ENCODE peak calls at places on chromosomes 4 and X, in eight cellular contexts. One of them, this sample, is unnamed.

GRCh38 chr4:61511716-61512488 is 311.8 kb downstream of the ADGRL3 start:
- DNase-seq in tibial nerve: no peak
- DNase-seq in adrenal gland: no peak
- DNase-seq in BJ: no peak
- DNase-seq in upper lobe of left lung: no peak
- DNase-seq in WERI-Rb-1: no peak
- DNase-seq in CD8-positive, alpha-beta T cell: no peak
- DNase-seq in osteoblast: no peak
- DNase-seq in this sample: peak

GRCh38 chrX:42869659-42870476 is 91.9 kb upstream of the PPP1R2C start:
- DNase-seq in tibial nerve: no peak
- DNase-seq in adrenal gland: no peak
- DNase-seq in BJ: no peak
- DNase-seq in upper lobe of left lung: no peak
- DNase-seq in WERI-Rb-1: no peak
- DNase-seq in CD8-positive, alpha-beta T cell: no peak
- DNase-seq in osteoblast: no peak
- DNase-seq in this sample: no peak

GRCh38 chr4:2182981-2183380 is 58.9 kb downstream of the HAUS3 start:
- DNase-seq in tibial nerve: no peak
- DNase-seq in adrenal gland: no peak
- DNase-seq in BJ: no peak
- DNase-seq in upper lobe of left lung: no peak
- DNase-seq in WERI-Rb-1: no peak
- DNase-seq in CD8-positive, alpha-beta T cell: no peak
- DNase-seq in osteoblast: peak
- DNase-seq in this sample: peak

GRCh38 chr4:13544556-13545393 is 467 bp upstream of the NKX3-2 start:
- DNase-seq in tibial nerve: peak
- DNase-seq in adrenal gland: peak
- DNase-seq in BJ: no peak
- DNase-seq in upper lobe of left lung: peak
- DNase-seq in WERI-Rb-1: peak
- DNase-seq in CD8-positive, alpha-beta T cell: no peak
- DNase-seq in osteoblast: peak
- DNase-seq in this sample: peak

GRCh38 chr4:150821641-150822040 is 193.4 kb downstream of the LRBA start:
- DNase-seq in tibial nerve: no peak
- DNase-seq in adrenal gland: peak
- DNase-seq in BJ: no peak
- DNase-seq in upper lobe of left lung: no peak
- DNase-seq in WERI-Rb-1: no peak
- DNase-seq in CD8-positive, alpha-beta T cell: no peak
- DNase-seq in osteoblast: no peak
- DNase-seq in this sample: no peak

GRCh38 chrX:119427024-119427794 is 28.1 kb downstream of the SLC25A43 start:
- DNase-seq in tibial nerve: no peak
- DNase-seq in adrenal gland: no peak
- DNase-seq in BJ: no peak
- DNase-seq in upper lobe of left lung: no peak
- DNase-seq in WERI-Rb-1: no peak
- DNase-seq in CD8-positive, alpha-beta T cell: peak
- DNase-seq in osteoblast: peak
- DNase-seq in this sample: peak

GRCh38 chrX:78213331-78213730 is 73.9 kb upstream of the TAF9B start:
- DNase-seq in tibial nerve: no peak
- DNase-seq in adrenal gland: no peak
- DNase-seq in BJ: no peak
- DNase-seq in upper lobe of left lung: no peak
- DNase-seq in WERI-Rb-1: no peak
- DNase-seq in CD8-positive, alpha-beta T cell: no peak
- DNase-seq in osteoblast: no peak
- DNase-seq in this sample: no peak

GRCh38 chr4:22029803-22030202 is 81.2 kb upstream of the KCNIP4 start:
- DNase-seq in tibial nerve: no peak
- DNase-seq in adrenal gland: no peak
- DNase-seq in BJ: no peak
- DNase-seq in upper lobe of left lung: no peak
- DNase-seq in WERI-Rb-1: no peak
- DNase-seq in CD8-positive, alpha-beta T cell: no peak
- DNase-seq in osteoblast: no peak
- DNase-seq in this sample: no peak

GRCh38 chrX:22629105-22629725 is 356.5 kb downstream of the CBLL2 start:
- DNase-seq in tibial nerve: no peak
- DNase-seq in adrenal gland: no peak
- DNase-seq in BJ: no peak
- DNase-seq in upper lobe of left lung: no peak
- DNase-seq in WERI-Rb-1: no peak
- DNase-seq in CD8-positive, alpha-beta T cell: no peak
- DNase-seq in osteoblast: no peak
- DNase-seq in this sample: peak

GRCh38 chr4:67459164-67459563 is 86.1 kb downstream of the CENPC start:
- DNase-seq in tibial nerve: no peak
- DNase-seq in adrenal gland: no peak
- DNase-seq in BJ: no peak
- DNase-seq in upper lobe of left lung: no peak
- DNase-seq in WERI-Rb-1: no peak
- DNase-seq in CD8-positive, alpha-beta T cell: no peak
- DNase-seq in osteoblast: no peak
- DNase-seq in this sample: no peak

GRCh38 chr4:156280726-156281125 is 327.1 kb upstream of the CTSO start:
- DNase-seq in tibial nerve: no peak
- DNase-seq in adrenal gland: no peak
- DNase-seq in BJ: no peak
- DNase-seq in upper lobe of left lung: no peak
- DNase-seq in WERI-Rb-1: no peak
- DNase-seq in CD8-positive, alpha-beta T cell: no peak
- DNase-seq in osteoblast: no peak
- DNase-seq in this sample: peak

GRCh38 chrX:106928227-106928626 is 8.0 kb downstream of the CLDN2 start:
- DNase-seq in tibial nerve: no peak
- DNase-seq in adrenal gland: no peak
- DNase-seq in BJ: no peak
- DNase-seq in upper lobe of left lung: no peak
- DNase-seq in WERI-Rb-1: no peak
- DNase-seq in CD8-positive, alpha-beta T cell: no peak
- DNase-seq in osteoblast: peak
- DNase-seq in this sample: no peak

GRCh38 chrX:24694825-24695224 is 1.1 kb downstream of the POLA1 start:
- DNase-seq in tibial nerve: no peak
- DNase-seq in adrenal gland: no peak
- DNase-seq in BJ: no peak
- DNase-seq in upper lobe of left lung: no peak
- DNase-seq in WERI-Rb-1: no peak
- DNase-seq in CD8-positive, alpha-beta T cell: no peak
- DNase-seq in osteoblast: no peak
- DNase-seq in this sample: peak

GRCh38 chrX:96843566-96843965 is 40.1 kb upstream of the RPA4 start:
- DNase-seq in tibial nerve: no peak
- DNase-seq in adrenal gland: no peak
- DNase-seq in BJ: no peak
- DNase-seq in upper lobe of left lung: peak
- DNase-seq in WERI-Rb-1: no peak
- DNase-seq in CD8-positive, alpha-beta T cell: no peak
- DNase-seq in osteoblast: no peak
- DNase-seq in this sample: no peak

GRCh38 chr4:102497986-102498385 is 3.2 kb upstream of the NFKB1 start:
- DNase-seq in tibial nerve: no peak
- DNase-seq in adrenal gland: no peak
- DNase-seq in BJ: no peak
- DNase-seq in upper lobe of left lung: no peak
- DNase-seq in WERI-Rb-1: no peak
- DNase-seq in CD8-positive, alpha-beta T cell: no peak
- DNase-seq in osteoblast: no peak
- DNase-seq in this sample: no peak

GRCh38 chr4:96356591-96357360 is 516.9 kb downstream of the PDHA2 start:
- DNase-seq in tibial nerve: no peak
- DNase-seq in adrenal gland: no peak
- DNase-seq in BJ: no peak
- DNase-seq in upper lobe of left lung: no peak
- DNase-seq in WERI-Rb-1: no peak
- DNase-seq in CD8-positive, alpha-beta T cell: no peak
- DNase-seq in osteoblast: no peak
- DNase-seq in this sample: no peak

GRCh38 chr4:147054241-147054902 is 108.7 kb upstream of the TTC29 start:
- DNase-seq in tibial nerve: no peak
- DNase-seq in adrenal gland: no peak
- DNase-seq in BJ: no peak
- DNase-seq in upper lobe of left lung: no peak
- DNase-seq in WERI-Rb-1: no peak
- DNase-seq in CD8-positive, alpha-beta T cell: no peak
- DNase-seq in osteoblast: no peak
- DNase-seq in this sample: peak

GRCh38 chrX:3169421-3169820 is 128.2 kb downstream of the ARSF start:
- DNase-seq in tibial nerve: no peak
- DNase-seq in adrenal gland: no peak
- DNase-seq in BJ: no peak
- DNase-seq in upper lobe of left lung: no peak
- DNase-seq in WERI-Rb-1: no peak
- DNase-seq in CD8-positive, alpha-beta T cell: no peak
- DNase-seq in osteoblast: no peak
- DNase-seq in this sample: no peak

GRCh38 chr4:13159041-13159620 is 325.0 kb downstream of the RAB28 start:
- DNase-seq in tibial nerve: no peak
- DNase-seq in adrenal gland: no peak
- DNase-seq in BJ: no peak
- DNase-seq in upper lobe of left lung: no peak
- DNase-seq in WERI-Rb-1: no peak
- DNase-seq in CD8-positive, alpha-beta T cell: no peak
- DNase-seq in osteoblast: no peak
- DNase-seq in this sample: peak

DNA sequence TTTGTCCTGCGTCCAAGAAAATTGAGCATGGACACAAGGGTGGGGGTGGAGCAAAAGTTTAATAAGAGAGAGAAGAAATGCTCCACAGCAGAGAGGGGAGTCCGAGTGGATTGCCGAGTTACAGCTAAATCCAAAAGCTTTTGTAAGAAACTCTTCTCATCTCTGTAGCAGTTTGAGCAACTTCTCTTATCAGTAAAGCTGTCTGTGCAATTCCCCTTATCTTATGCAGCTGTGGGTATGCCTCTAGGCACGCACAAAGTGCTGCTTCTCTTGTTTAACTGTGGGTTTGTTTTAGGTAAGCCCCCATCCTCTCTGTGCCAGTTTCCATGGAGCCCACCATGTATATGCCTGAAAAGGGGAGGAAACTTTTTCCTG is 44.8 kb downstream of the HMGB2 start:
- DNase-seq in tibial nerve: no peak
- DNase-seq in adrenal gland: no peak
- DNase-seq in BJ: no peak
- DNase-seq in upper lobe of left lung: no peak
- DNase-seq in WERI-Rb-1: no peak
- DNase-seq in CD8-positive, alpha-beta T cell: no peak
- DNase-seq in osteoblast: no peak
- DNase-seq in this sample: no peak
- H3K4me3 ChIP-seq in tibial nerve: no peak
- H3K4me3 ChIP-seq in adrenal gland: no peak
- H3K4me3 ChIP-seq in BJ: no peak
- H3K4me3 ChIP-seq in upper lobe of left lung: peak
- H3K4me3 ChIP-seq in WERI-Rb-1: no peak
- H3K4me3 ChIP-seq in CD8-positive, alpha-beta T cell: no peak
- H3K4me3 ChIP-seq in osteoblast: no peak
- H3K4me3 ChIP-seq in this sample: no peak

DNA sequence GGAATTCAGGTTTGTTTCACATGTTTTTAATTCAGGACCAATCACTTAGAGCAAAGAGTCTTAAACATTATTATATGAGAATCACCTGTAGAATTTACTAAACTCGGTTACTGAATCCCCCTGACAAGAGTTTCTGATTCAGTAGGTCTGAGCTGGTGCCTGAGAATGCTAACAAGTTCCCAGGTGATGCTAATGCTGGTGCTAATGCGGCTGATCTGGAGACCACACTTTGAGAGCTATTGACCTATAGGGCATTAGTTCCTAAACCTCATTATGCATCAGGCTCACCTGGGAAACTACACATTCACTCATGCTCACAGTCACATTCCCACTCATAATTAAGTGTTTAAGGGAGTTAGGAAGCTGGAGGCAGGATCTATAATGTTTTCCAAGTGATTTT is 36.1 kb upstream of the NUDT6 start:
- DNase-seq in tibial nerve: no peak
- DNase-seq in adrenal gland: no peak
- DNase-seq in BJ: no peak
- DNase-seq in upper lobe of left lung: no peak
- DNase-seq in WERI-Rb-1: no peak
- DNase-seq in CD8-positive, alpha-beta T cell: no peak
- DNase-seq in osteoblast: no peak
- DNase-seq in this sample: no peak
- TF ChIP-seq CTCF in tibial nerve: no peak
- TF ChIP-seq CTCF in adrenal gland: no peak
- TF ChIP-seq CTCF in BJ: no peak
- TF ChIP-seq CTCF in upper lobe of left lung: no peak
- TF ChIP-seq CTCF in WERI-Rb-1: no peak
- TF ChIP-seq CTCF in CD8-positive, alpha-beta T cell: no peak
- TF ChIP-seq CTCF in osteoblast: no peak
- TF ChIP-seq CTCF in this sample: no peak

DNA sequence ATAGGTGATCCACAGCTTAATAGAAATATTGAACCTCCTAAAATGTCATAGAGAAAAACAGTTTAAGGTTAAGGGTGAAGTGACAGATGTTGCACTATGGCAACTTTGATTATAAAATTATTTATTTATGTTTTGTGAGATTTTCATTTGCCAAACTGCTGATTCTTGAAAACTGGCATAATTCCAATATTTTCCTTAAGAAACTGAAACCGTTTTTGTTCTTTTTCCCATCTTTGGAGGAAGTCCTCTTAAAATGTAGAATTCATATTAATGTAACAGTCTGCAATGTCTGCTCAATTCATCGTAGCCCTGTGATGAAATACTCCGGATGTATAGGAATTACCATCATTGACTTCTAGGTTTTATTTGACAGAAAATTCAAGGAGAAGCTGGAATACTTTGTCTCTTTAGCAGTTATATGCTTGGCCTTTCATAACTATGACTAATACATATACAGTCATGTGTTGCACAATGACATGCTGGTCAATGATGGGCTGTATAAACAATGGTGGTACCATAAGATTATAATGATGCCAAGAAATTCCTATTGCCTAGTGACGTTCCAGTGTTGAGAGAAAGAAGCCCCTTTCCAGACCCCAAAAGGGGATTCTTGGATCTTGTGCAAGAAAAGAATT is 185.0 kb upstream of the GPRIN3 start:
- DNase-seq in tibial nerve: no peak
- DNase-seq in adrenal gland: no peak
- DNase-seq in BJ: no peak
- DNase-seq in upper lobe of left lung: no peak
- DNase-seq in WERI-Rb-1: no peak
- DNase-seq in CD8-positive, alpha-beta T cell: no peak
- DNase-seq in osteoblast: peak
- DNase-seq in this sample: peak
- H3K4me3 ChIP-seq in tibial nerve: no peak
- H3K4me3 ChIP-seq in adrenal gland: no peak
- H3K4me3 ChIP-seq in BJ: no peak
- H3K4me3 ChIP-seq in upper lobe of left lung: no peak
- H3K4me3 ChIP-seq in WERI-Rb-1: no peak
- H3K4me3 ChIP-seq in CD8-positive, alpha-beta T cell: no peak
- H3K4me3 ChIP-seq in osteoblast: peak
- H3K4me3 ChIP-seq in this sample: no peak

GRCh38 chr4:177108708-177109107 is 201.0 kb upstream of the NEIL3 start:
- DNase-seq in tibial nerve: no peak
- DNase-seq in adrenal gland: no peak
- DNase-seq in BJ: no peak
- DNase-seq in upper lobe of left lung: no peak
- DNase-seq in WERI-Rb-1: no peak
- DNase-seq in CD8-positive, alpha-beta T cell: no peak
- DNase-seq in osteoblast: peak
- DNase-seq in this sample: peak
- TF ChIP-seq CTCF in tibial nerve: no peak
- TF ChIP-seq CTCF in adrenal gland: no peak
- TF ChIP-seq CTCF in BJ: peak
- TF ChIP-seq CTCF in upper lobe of left lung: no peak
- TF ChIP-seq CTCF in WERI-Rb-1: no peak
- TF ChIP-seq CTCF in CD8-positive, alpha-beta T cell: no peak
- TF ChIP-seq CTCF in osteoblast: peak
- TF ChIP-seq CTCF in this sample: peak

GRCh38 chrX:148499638-148500427 is 584 bp upstream of the AFF2 start:
- DNase-seq in tibial nerve: no peak
- DNase-seq in adrenal gland: no peak
- DNase-seq in BJ: no peak
- DNase-seq in upper lobe of left lung: no peak
- DNase-seq in WERI-Rb-1: no peak
- DNase-seq in CD8-positive, alpha-beta T cell: no peak
- DNase-seq in osteoblast: no peak
- DNase-seq in this sample: no peak
- H3K4me3 ChIP-seq in tibial nerve: no peak
- H3K4me3 ChIP-seq in adrenal gland: no peak
- H3K4me3 ChIP-seq in BJ: peak
- H3K4me3 ChIP-seq in upper lobe of left lung: peak
- H3K4me3 ChIP-seq in WERI-Rb-1: no peak
- H3K4me3 ChIP-seq in CD8-positive, alpha-beta T cell: no peak
- H3K4me3 ChIP-seq in osteoblast: peak
- H3K4me3 ChIP-seq in this sample: no peak